ENCODE peak calls at places on chromosomes 7 and 10, in six cellular contexts. V is dorsolateral prefrontal cortex, C is BJ, T is GM12865, K is endothelial cell, M is IMR-90. N is an unnamed sample.

GRCh38 chr7:50229964-50230363 is 74.6 kb upstream of the IKZF1 start:
- DNase-seq in V (no peak), C (no peak), T (peak; percentile 58), K (no peak), M (peak; percentile 8), N (no peak)

GRCh38 chr7:5657901-5658300 is 123.6 kb downstream of the RNF216 start:
- DNase-seq in V (no peak), C (peak; percentile 43), T (no peak), K (no peak), M (peak; percentile 19), N (no peak)

GRCh38 chr7:81715984-81716588 is 53.8 kb downstream of the HGF start:
- DNase-seq in V (no peak), C (no peak), T (peak; percentile 54), K (peak; percentile 4), M (peak; percentile 53), N (no peak)

GRCh38 chr7:55552320-55553086 is 19.8 kb downstream of the VOPP1 start:
- DNase-seq in V (no peak), C (no peak), T (no peak), K (peak; percentile 21), M (peak; percentile 90), N (no peak)

GRCh38 chr10:94361161-94361794 is 1.5 kb downstream of the NOC3L start:
- DNase-seq in V (no peak), C (no peak), T (peak; percentile 52), K (no peak), M (no peak), N (no peak)

GRCh38 chr10:45008524-45009161 is 7.9 kb downstream of the ZNF22 start:
- DNase-seq in V (no peak), C (peak; percentile 66), T (peak; percentile 77), K (peak; percentile 44), M (peak; percentile 89), N (no peak)

GRCh38 chr7:23349484-23350157 is 50.5 kb downstream of the MALSU1 start:
- DNase-seq in V (no peak), C (peak; percentile 56), T (no peak), K (no peak), M (peak; percentile 90), N (no peak)

GRCh38 chr7:139958599-139959380 is 104.0 kb downstream of the PARP12 start:
- DNase-seq in V (no peak), C (no peak), T (no peak), K (no peak), M (peak; percentile 98), N (no peak)

GRCh38 chr7:1029637-1030443 is 14.5 kb upstream of the GPR146 start:
- DNase-seq in V (no peak), C (no peak), T (no peak), K (no peak), M (no peak), N (no peak)

GRCh38 chr7:114784177-114784576 is 137.7 kb upstream of the MDFIC start:
- DNase-seq in V (no peak), C (no peak), T (no peak), K (no peak), M (no peak), N (no peak)

GRCh38 chr7:49631071-49631826 is 142.2 kb upstream of the VWC2 start:
- DNase-seq in V (no peak), C (no peak), T (no peak), K (no peak), M (no peak), N (no peak)

GRCh38 chr10:71494980-71495381 is 98.3 kb downstream of the CDH23 start:
- DNase-seq in V (no peak), C (no peak), T (peak; percentile 44), K (no peak), M (no peak), N (no peak)

GRCh38 chr7:114910787-114911186 is 11.1 kb upstream of the MDFIC start:
- DNase-seq in V (no peak), C (no peak), T (no peak), K (no peak), M (no peak), N (no peak)

GRCh38 chr7:155884225-155885161 is 72.2 kb upstream of the SHH start:
- DNase-seq in V (no peak), C (no peak), T (no peak), K (no peak), M (no peak), N (no peak)
- TF ChIP-seq CTCF in V (no peak), C (no peak), T (no peak), K (no peak), M (no peak), N (no peak)

GRCh38 chr10:87775766-87776165 is 42.3 kb downstream of the ATAD1 start:
- DNase-seq in V (no peak), C (no peak), T (no peak), K (no peak), M (peak; percentile 60), N (no peak)

GRCh38 chr10:87767253-87767652 is 50.8 kb downstream of the ATAD1 start:
- DNase-seq in V (no peak), C (no peak), T (no peak), K (peak; percentile 9), M (peak; percentile 47), N (no peak)

GRCh38 chr10:87776328-87776727 is 41.7 kb downstream of the ATAD1 start:
- DNase-seq in V (no peak), C (no peak), T (no peak), K (no peak), M (no peak), N (no peak)

GRCh38 chr10:87771871-87772500 is 46.0 kb downstream of the ATAD1 start:
- DNase-seq in V (no peak), C (no peak), T (peak; percentile 27), K (no peak), M (peak; percentile 20), N (no peak)
- TF ChIP-seq CTCF in V (peak; percentile 69), C (peak; percentile 49), T (peak; percentile 24), K (peak; percentile 61), M (peak; percentile 45), N (peak; percentile 63)

DNA sequence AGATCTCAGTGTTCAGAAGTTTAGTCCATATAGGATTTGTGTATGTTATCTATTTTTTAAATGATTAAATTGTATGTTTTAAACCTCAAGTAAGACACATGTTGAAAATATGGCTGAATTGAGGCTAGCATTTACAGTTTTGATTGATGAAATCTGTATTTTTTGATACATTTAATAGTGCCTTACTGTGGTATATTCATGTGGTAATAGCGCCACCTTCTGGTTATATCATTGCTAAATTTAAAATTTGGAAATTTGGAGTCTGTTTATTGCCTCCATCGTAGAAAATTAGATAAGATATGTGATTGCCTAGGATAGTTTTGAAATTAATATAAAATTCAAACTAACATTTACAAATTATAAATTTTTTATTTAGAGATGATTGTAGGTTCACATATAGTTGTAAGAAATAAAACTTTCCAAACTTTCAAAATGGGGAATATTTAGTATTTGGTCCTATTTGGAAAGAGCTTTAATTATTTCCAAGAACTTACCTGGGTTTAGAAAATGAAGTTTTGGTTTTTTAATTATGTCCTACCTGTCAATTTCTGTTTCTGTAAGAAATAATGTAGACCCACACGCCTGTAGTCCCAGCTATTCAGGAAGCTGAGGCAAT is 19.1 kb upstream of the ARMS2 start:
- DNase-seq in V (no peak), C (no peak), T (peak; percentile 35), K (no peak), M (peak; percentile 55), N (no peak)
- TF ChIP-seq CTCF in V (peak; percentile 91), C (peak; percentile 32), T (peak; percentile 25), K (peak; percentile 90), M (peak; percentile 78), N (peak; percentile 81)

GRCh38 chr10:103396067-103396788 is at the start of the genes ATP5MK and PDCD11:
- DNase-seq in V (peak; percentile 94), C (peak; percentile 90), T (peak; percentile 98), K (peak; percentile 91), M (peak; percentile 98), N (peak; percentile 85)
- TF ChIP-seq CTCF in V (peak; percentile 30), C (peak; percentile 36), T (no peak), K (no peak), M (peak; percentile 36), N (no peak)

DNA sequence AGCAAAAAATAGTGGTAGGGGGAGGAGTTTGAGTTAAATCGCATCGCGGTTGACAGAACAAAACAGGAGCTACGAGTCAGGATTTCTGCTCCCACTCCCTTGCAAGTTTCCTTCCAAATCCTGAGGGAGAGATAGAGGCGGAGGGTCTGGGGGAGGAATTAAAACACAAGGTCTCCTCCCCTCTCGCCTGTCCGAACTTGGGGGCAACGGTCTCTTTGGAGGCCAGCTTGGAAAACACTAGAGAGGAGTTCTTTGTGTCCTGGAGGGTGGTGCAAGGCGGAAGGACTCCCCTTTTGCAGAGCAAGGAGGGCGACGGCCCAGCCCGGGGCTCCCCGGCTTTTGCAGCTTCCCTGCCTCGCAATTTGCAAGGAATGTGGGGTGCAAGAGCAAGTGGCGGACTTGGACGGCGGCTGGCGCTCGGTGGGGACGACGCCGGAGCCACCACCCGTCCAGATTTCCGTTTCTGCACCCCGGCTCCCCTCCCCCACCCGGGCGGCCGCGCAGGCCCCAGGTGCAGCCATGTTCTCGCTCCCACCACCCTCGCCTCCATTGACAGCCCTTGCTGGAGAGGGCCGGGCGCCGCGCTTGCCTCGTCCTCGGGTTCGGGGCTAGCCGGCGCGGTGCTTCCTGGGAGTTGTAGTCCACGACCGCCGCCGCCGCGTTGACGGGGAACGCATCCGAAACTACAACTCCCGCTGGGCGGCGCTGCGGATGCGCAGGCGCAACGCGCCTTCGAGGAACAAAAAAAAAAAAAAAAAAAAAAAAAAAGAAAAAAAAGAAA is 417 bp upstream of the GTF2I start:
- DNase-seq in V (peak; percentile 98), C (peak; percentile 61), T (peak; percentile 100), K (peak; percentile 99), M (peak; percentile 95), N (peak; percentile 99)
- TF ChIP-seq CTCF in V (peak; percentile 62), C (peak; percentile 40), T (peak; percentile 2), K (no peak), M (peak; percentile 40), N (no peak)

GRCh38 chr7:36208406-36208805 is 55.4 kb downstream of the EEPD1 start:
- DNase-seq in V (no peak), C (no peak), T (no peak), K (no peak), M (peak; percentile 41), N (no peak)

GRCh38 chr7:36209814-36210183 is 56.7 kb downstream of the EEPD1 start:
- DNase-seq in V (no peak), C (no peak), T (no peak), K (no peak), M (no peak), N (no peak)

GRCh38 chr7:36208997-36209813 is 56.2 kb downstream of the EEPD1 start:
- DNase-seq in V (no peak), C (no peak), T (no peak), K (no peak), M (peak; percentile 62), N (no peak)

GRCh38 chr7:36205844-36206243 is 52.8 kb downstream of the EEPD1 start:
- DNase-seq in V (no peak), C (no peak), T (no peak), K (no peak), M (no peak), N (no peak)

GRCh38 chr7:36207451-36208291 is 54.6 kb downstream of the EEPD1 start:
- DNase-seq in V (no peak), C (peak; percentile 62), T (no peak), K (no peak), M (peak; percentile 96), N (peak; percentile 45)
- TF ChIP-seq CTCF in V (peak; percentile 13), C (peak; percentile 19), T (no peak), K (no peak), M (peak; percentile 14), N (no peak)